ENCODE peak calls at places on chromosome 21, in four cellular contexts. W is T-helper 9 cell, S is SW480, U is ascending aorta. B is an unnamed sample.

GRCh38 chr21:23936224-23936623 is 1671.1 kb downstream of the MRPL39 start:
- DNase-seq in W (no peak), U (no peak), S (no peak), B (no peak)

GRCh38 chr21:15976807-15977206 is 247.0 kb downstream of the USP25 start:
- DNase-seq in S (no peak), W (no peak), U (no peak), B (no peak)

GRCh38 chr21:41739011-41739410 is 27.8 kb downstream of the RIPK4 start:
- DNase-seq in W (no peak), S (no peak), U (no peak), B (no peak)

GRCh38 chr21:30577766-30578165 is 12.4 kb downstream of the KRTAP22-2 start:
- DNase-seq in S (no peak), W (no peak), U (no peak), B (no peak)

GRCh38 chr21:38439336-38439900 is 58.9 kb downstream of the ERG start:
- DNase-seq in W (no peak), S (no peak), U (no peak), B (no peak)

GRCh38 chr21:37412603-37413360 is 46.2 kb downstream of the DYRK1A start:
- DNase-seq in S (no peak), U (no peak), W (no peak), B (no peak)

GRCh38 chr21:41750051-41750450 is 16.8 kb downstream of the RIPK4 start:
- DNase-seq in S (no peak), W (no peak), U (no peak), B (no peak)

GRCh38 chr21:43734830-43735229 is 15.9 kb downstream of the PDXK start:
- DNase-seq in U (no peak), S (peak; percentile 84), W (no peak), B (no peak)

GRCh38 chr21:35882791-35883240 is 177.5 kb downstream of the SETD4 start:
- DNase-seq in U (no peak), W (no peak), S (peak; percentile 32), B (no peak)

B was measured in T-helper 22 cell.